ENCODE peak calls at places on chromosomes 5 and 9, in eight cellular contexts. P is mesenchymal stem cell; C is CD8-positive, alpha-beta T cell; Q is left ventricle myocardium inferior; J is BJ; L is psoas muscle; I is endodermal cell; R is heart right ventricle. S is an unnamed sample.

GRCh38 chr5:37520811-37521210 is 141.7 kb downstream of the WDR70 start:
- DNase-seq in P (no peak), C (no peak), Q (no peak), J (no peak), L (no peak), I (no peak), R (no peak), S (no peak)

GRCh38 chr9:16870606-16871357 is at the start of gene BNC2:
- DNase-seq in P (peak; percentile 73), C (no peak), Q (peak; percentile 49), J (no peak), L (peak; percentile 52), I (peak; percentile 89), R (peak; percentile 24), S (no peak)

GRCh38 chr9:128192601-128193371 is 1.4 kb upstream of the CIZ1 start:
- DNase-seq in P (no peak), C (no peak), Q (peak; percentile 61), J (peak; percentile 65), L (peak; percentile 87), I (no peak), R (peak; percentile 75), S (no peak)

GRCh38 chr9:18422296-18423036 is 51.5 kb upstream of the ADAMTSL1 start:
- DNase-seq in P (no peak), C (no peak), Q (no peak), J (no peak), L (no peak), I (no peak), R (no peak), S (no peak)

GRCh38 chr9:131618071-131618479 is 72.8 kb downstream of the PRRT1B start:
- DNase-seq in P (peak; percentile 22), C (no peak), Q (peak; percentile 75), J (no peak), L (peak; percentile 47), I (no peak), R (peak; percentile 94), S (no peak)

GRCh38 chr9:129580211-129580915 is 40.5 kb downstream of the C9orf50 start:
- DNase-seq in P (no peak), C (no peak), Q (no peak), J (no peak), L (no peak), I (no peak), R (no peak), S (peak; percentile 18)

GRCh38 chr5:58457040-58457439 is 2.8 kb downstream of the PLK2 start:
- DNase-seq in P (no peak), C (no peak), Q (no peak), J (no peak), L (no peak), I (no peak), R (no peak), S (no peak)

GRCh38 chr5:150112211-150113046 is 26.1 kb upstream of the CSF1R start:
- DNase-seq in P (peak; percentile 89), C (no peak), Q (peak; percentile 52), J (peak; percentile 83), L (peak; percentile 73), I (peak; percentile 63), R (no peak), S (no peak)

GRCh38 chr5:77984587-77984986 is 208.4 kb upstream of the TBCA start:
- DNase-seq in P (no peak), C (no peak), Q (no peak), J (no peak), L (no peak), I (no peak), R (no peak), S (no peak)

GRCh38 chr5:23820764-23821471 is 313.5 kb downstream of the PRDM9 start:
- DNase-seq in P (peak; percentile 56), C (no peak), Q (no peak), J (no peak), L (no peak), I (no peak), R (no peak), S (no peak)

GRCh38 chr5:43615445-43616184 is 12.6 kb downstream of the NNT start:
- DNase-seq in P (no peak), C (no peak), Q (no peak), J (no peak), L (no peak), I (no peak), R (no peak), S (no peak)
- H3K36me3 ChIP-seq in P (peaks cover 3% of the 10 kb centered on the region), C (peaks cover 9% of the 10 kb centered on the region), Q (peaks cover 79% of the 10 kb centered on the region), J (peaks cover 2% of the 10 kb centered on the region), L (peaks cover 15% of the 10 kb centered on the region), I (peaks cover 50% of the 10 kb centered on the region), R (no peaks in the 10 kb centered on the region), S (peaks cover 44% of the 10 kb centered on the region)

GRCh38 chr5:72337159-72337558 is 17.0 kb downstream of the PTCD2 start:
- DNase-seq in P (no peak), C (no peak), Q (no peak), J (no peak), L (no peak), I (no peak), R (peak; percentile 11), S (no peak)
- H3K36me3 ChIP-seq in P (peaks cover 2% of the 10 kb centered on the region), C (peaks cover 5% of the 10 kb centered on the region), Q (peaks cover 47% of the 10 kb centered on the region), J (no peaks in the 10 kb centered on the region), L (peaks cover 4% of the 10 kb centered on the region), I (peaks cover 33% of the 10 kb centered on the region), R (no peaks in the 10 kb centered on the region), S (peaks cover 26% of the 10 kb centered on the region)

DNA sequence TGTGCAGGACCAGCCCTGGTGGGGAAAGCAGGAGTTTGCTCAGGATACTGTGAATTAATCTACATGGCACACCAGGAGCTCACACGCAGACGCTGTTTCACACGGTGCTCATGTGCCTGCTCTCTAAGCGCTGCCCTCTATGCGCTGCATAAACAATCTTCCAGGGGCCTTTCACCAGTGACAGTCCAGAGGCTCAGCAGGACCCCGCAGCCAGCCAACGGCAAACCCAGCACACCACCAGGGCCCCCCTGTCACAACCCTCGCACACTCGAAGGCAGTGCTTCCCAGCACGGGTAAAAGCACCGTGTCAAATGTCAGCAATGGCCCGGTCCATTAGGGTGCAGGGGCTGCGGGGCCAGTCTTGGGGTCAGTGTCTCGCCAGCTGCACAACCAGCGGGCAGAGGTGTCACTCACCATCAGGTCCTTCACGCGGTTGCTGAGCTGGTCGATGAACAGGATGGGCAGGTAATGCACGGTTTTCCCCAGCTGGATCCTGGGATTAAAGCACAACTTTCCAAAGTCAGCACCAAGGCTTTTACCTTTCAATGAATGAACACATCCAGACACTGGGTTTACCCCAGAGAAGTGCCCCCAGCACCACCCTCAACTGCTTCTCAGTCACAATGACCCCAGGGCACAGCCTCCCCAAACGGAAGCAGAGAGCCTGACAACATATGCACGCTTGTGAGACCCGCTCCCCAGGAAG is 7.3 kb downstream of the CLPTM1L start:
- DNase-seq in P (no peak), C (no peak), Q (no peak), J (no peak), L (no peak), I (no peak), R (no peak), S (no peak)
- H3K36me3 ChIP-seq in P (peaks cover 86% of the 10 kb centered on the region), C (peaks cover 68% of the 10 kb centered on the region), Q (peaks cover 87% of the 10 kb centered on the region), J (peaks cover 46% of the 10 kb centered on the region), L (peaks cover 23% of the 10 kb centered on the region), I (peaks cover 68% of the 10 kb centered on the region), R (peaks cover 15% of the 10 kb centered on the region), S (peaks cover 84% of the 10 kb centered on the region)

GRCh38 chr5:140672455-140673186 is 755 bp downstream of the DND1 start:
- DNase-seq in P (peak; percentile 11), C (no peak), Q (no peak), J (no peak), L (peak; percentile 58), I (peak; percentile 81), R (peak; percentile 41), S (no peak)
- H3K36me3 ChIP-seq in P (peaks cover 82% of the 10 kb centered on the region), C (peaks cover 57% of the 10 kb centered on the region), Q (peaks cover 92% of the 10 kb centered on the region), J (peaks cover 44% of the 10 kb centered on the region), L (peaks cover 21% of the 10 kb centered on the region), I (peaks cover 66% of the 10 kb centered on the region), R (peaks cover 4% of the 10 kb centered on the region), S (peaks cover 81% of the 10 kb centered on the region)

GRCh38 chr5:14395411-14395810 is 186.2 kb upstream of the OTULINL start:
- DNase-seq in P (no peak), C (no peak), Q (no peak), J (no peak), L (no peak), I (no peak), R (no peak), S (no peak)
- H3K36me3 ChIP-seq in P (peaks cover 27% of the 10 kb centered on the region), C (no peaks in the 10 kb centered on the region), Q (peaks cover 74% of the 10 kb centered on the region), J (peaks cover 10% of the 10 kb centered on the region), L (peaks cover 1% of the 10 kb centered on the region), I (peaks cover 66% of the 10 kb centered on the region), R (peaks cover 5% of the 10 kb centered on the region), S (no peaks in the 10 kb centered on the region)

DNA sequence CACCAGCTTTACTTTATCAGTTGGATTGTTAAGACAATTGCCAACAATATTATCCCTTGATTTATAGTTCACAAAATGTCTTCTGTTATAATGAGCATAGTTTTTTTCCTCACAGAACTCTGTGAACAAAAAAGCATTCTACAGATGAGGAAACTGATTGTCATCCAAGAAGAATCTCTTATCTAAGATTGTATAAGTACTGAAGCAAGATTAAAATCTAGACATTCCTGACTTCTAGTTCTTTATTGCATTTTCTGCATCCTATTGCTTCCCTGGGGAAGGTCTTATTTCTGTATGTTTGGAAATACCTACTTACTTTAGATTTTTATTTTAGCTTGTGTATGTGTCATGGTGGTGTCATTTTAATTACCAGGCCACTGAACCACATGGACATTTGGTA is 884.9 kb upstream of the WWC1 start:
- DNase-seq in P (no peak), C (no peak), Q (no peak), J (no peak), L (no peak), I (no peak), R (no peak), S (no peak)
- H3K36me3 ChIP-seq in P (no peaks in the 10 kb centered on the region), C (no peaks in the 10 kb centered on the region), Q (no peaks in the 10 kb centered on the region), J (no peaks in the 10 kb centered on the region), L (no peaks in the 10 kb centered on the region), I (no peaks in the 10 kb centered on the region), R (no peaks in the 10 kb centered on the region), S (no peaks in the 10 kb centered on the region)

GRCh38 chr9:116383133-116383532 is 229.5 kb downstream of the PAPPA start:
- DNase-seq in P (no peak), C (no peak), Q (no peak), J (no peak), L (no peak), I (no peak), R (no peak), S (no peak)

GRCh38 chr9:116380496-116380995 is 227.0 kb downstream of the PAPPA start:
- DNase-seq in P (peak; percentile 59), C (no peak), Q (no peak), J (no peak), L (no peak), I (no peak), R (no peak), S (no peak)

GRCh38 chr9:116381350-116381749 is 227.8 kb downstream of the PAPPA start:
- DNase-seq in P (peak; percentile 88), C (no peak), Q (no peak), J (no peak), L (no peak), I (no peak), R (no peak), S (no peak)

GRCh38 chr9:116383956-116384355 is 230.4 kb downstream of the PAPPA start:
- DNase-seq in P (peak; percentile 76), C (no peak), Q (no peak), J (no peak), L (no peak), I (no peak), R (no peak), S (no peak)

DNA sequence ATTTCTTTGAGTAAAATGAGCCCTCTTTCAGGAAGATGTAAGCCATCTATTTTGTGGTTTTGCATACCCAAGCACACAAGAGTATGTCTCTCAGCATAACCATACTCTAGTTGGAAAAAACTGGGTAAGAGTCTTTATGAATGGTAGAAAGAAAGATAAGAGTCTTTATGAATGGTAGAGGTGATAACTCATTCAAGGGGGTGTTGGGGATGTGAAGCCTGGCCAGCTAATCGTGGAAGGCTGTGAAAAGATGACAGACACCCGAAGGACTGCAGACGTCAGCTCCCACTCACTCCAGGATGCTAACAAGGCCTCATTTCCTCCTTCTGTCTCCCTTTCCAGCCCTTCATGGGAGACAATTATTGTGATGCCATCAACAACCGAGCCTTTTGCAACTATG is 228.5 kb downstream of the PAPPA start:
- DNase-seq in P (no peak), C (no peak), Q (no peak), J (no peak), L (no peak), I (no peak), R (no peak), S (no peak)
- H3K36me3 ChIP-seq in P (peaks cover 13% of the 10 kb centered on the region), C (no peaks in the 10 kb centered on the region), Q (no peaks in the 10 kb centered on the region), J (peaks cover 22% of the 10 kb centered on the region), L (no peaks in the 10 kb centered on the region), I (no peaks in the 10 kb centered on the region), R (no peaks in the 10 kb centered on the region), S (no peaks in the 10 kb centered on the region)

S was measured in effector memory CD4-positive, alpha-beta T cell.